ENCODE peak calls at places on chromosome 6, in four cellular contexts. One of them, this sample, is unnamed.

GRCh38 chr6:34145161-34146020 is 496 bp downstream of the GRM4 start:
- DNase-seq in BE2C: peak
- DNase-seq in H9: peak
- DNase-seq in NCI-H1092 treated with DMSO at 0.1 percent for 48 hours: peak
- DNase-seq in this sample: peak

GRCh38 chr6:36758516-36759176 is 61.0 kb downstream of the RAB44 start:
- DNase-seq in BE2C: no peak
- DNase-seq in NCI-H1092 treated with DMSO at 0.1 percent for 48 hours: no peak
- DNase-seq in H9: peak
- DNase-seq in this sample: no peak

GRCh38 chr6:3208096-3208774 is 19.2 kb downstream of the TUBB2B start:
- DNase-seq in H9: no peak
- DNase-seq in NCI-H1092 treated with DMSO at 0.1 percent for 48 hours: no peak
- DNase-seq in BE2C: no peak
- DNase-seq in this sample: no peak

GRCh38 chr6:11770546-11771466 is 7.8 kb downstream of the ADTRP start:
- DNase-seq in NCI-H1092 treated with DMSO at 0.1 percent for 48 hours: no peak
- DNase-seq in H9: peak
- DNase-seq in BE2C: peak
- DNase-seq in this sample: peak

GRCh38 chr6:146286976-146287375 is 256.7 kb upstream of the RAB32 start:
- DNase-seq in NCI-H1092 treated with DMSO at 0.1 percent for 48 hours: no peak
- DNase-seq in H9: no peak
- DNase-seq in BE2C: no peak
- DNase-seq in this sample: no peak

GRCh38 chr6:35016417-35017221 is 124.5 kb downstream of the TCP11 start:
- DNase-seq in NCI-H1092 treated with DMSO at 0.1 percent for 48 hours: no peak
- DNase-seq in BE2C: no peak
- DNase-seq in H9: no peak
- DNase-seq in this sample: no peak

GRCh38 chr6:3322366-3322890 is 63.7 kb downstream of the PSMG4 start:
- DNase-seq in NCI-H1092 treated with DMSO at 0.1 percent for 48 hours: peak
- DNase-seq in BE2C: no peak
- DNase-seq in H9: no peak
- DNase-seq in this sample: no peak

GRCh38 chr6:35931120-35931561 is 10.2 kb upstream of the SRPK1 start:
- DNase-seq in BE2C: no peak
- DNase-seq in NCI-H1092 treated with DMSO at 0.1 percent for 48 hours: peak
- DNase-seq in H9: peak
- DNase-seq in this sample: no peak

GRCh38 chr6:121856296-121856695 is 420.9 kb downstream of the GJA1 start:
- DNase-seq in NCI-H1092 treated with DMSO at 0.1 percent for 48 hours: no peak
- DNase-seq in H9: no peak
- DNase-seq in BE2C: no peak
- DNase-seq in this sample: no peak